ENCODE peak calls at places on chromosomes 16 and 17, in eight cellular contexts. D is heart right ventricle; S is sigmoid colon; A is effector memory CD4-positive, alpha-beta T cell; N is colonic mucosa; F is A549; U is lower lobe of right lung; C is CD8-positive, alpha-beta memory T cell. T is an unnamed sample.

GRCh38 chr17:72985882-72986720 is 106.4 kb downstream of the SLC39A11 start:
- DNase-seq in D (peak), S (no peak), A (no peak), N (peak), F (peak), U (peak), C (peak), T (peak)

GRCh38 chr16:65667013-65667578 is 545.2 kb upstream of the CDH11 start:
- DNase-seq in D (no peak), S (no peak), A (no peak), N (no peak), F (no peak), U (no peak), C (no peak), T (peak)

GRCh38 chr17:64155751-64156544 is 26.0 kb upstream of the ERN1 start:
- DNase-seq in D (peak), S (peak), A (no peak), N (peak), F (no peak), U (no peak), C (no peak), T (no peak)

GRCh38 chr16:50680556-50680893 is 587 bp downstream of the SNX20 start:
- DNase-seq in D (no peak), S (no peak), A (no peak), N (no peak), F (no peak), U (no peak), C (no peak), T (no peak)

GRCh38 chr17:36665417-36665816 is 64.0 kb downstream of the MRM1 start:
- DNase-seq in D (no peak), S (no peak), A (no peak), N (peak), F (peak), U (no peak), C (no peak), T (no peak)

GRCh38 chr17:36720131-36720530 is 118.7 kb downstream of the MRM1 start:
- DNase-seq in D (no peak), S (no peak), A (no peak), N (no peak), F (no peak), U (no peak), C (no peak), T (no peak)

GRCh38 chr16:68072038-68072695 is 13.0 kb upstream of the NFATC3 start:
- DNase-seq in D (no peak), S (peak), A (no peak), N (peak), F (no peak), U (no peak), C (no peak), T (peak)

GRCh38 chr17:79160980-79161621 is 86.5 kb downstream of the ENGASE start:
- DNase-seq in D (no peak), S (no peak), A (no peak), N (no peak), F (no peak), U (no peak), C (no peak), T (no peak)

GRCh38 chr17:35769895-35770486 is 9.3 kb downstream of the C17orf50 start:
- DNase-seq in D (no peak), S (no peak), A (no peak), N (no peak), F (no peak), U (no peak), C (no peak), T (no peak)

GRCh38 chr16:23072084-23072599 is 77.1 kb downstream of the USP31 start:
- DNase-seq in D (peak), S (peak), A (no peak), N (peak), F (peak), U (peak), C (no peak), T (peak)

GRCh38 chr16:2783581-2784375 is 3.6 kb downstream of the PRSS33 start:
- DNase-seq in D (no peak), S (peak), A (no peak), N (no peak), F (no peak), U (peak), C (no peak), T (no peak)

GRCh38 chr16:72228014-72228413 is 56.1 kb upstream of the PMFBP1 start:
- DNase-seq in D (no peak), S (no peak), A (no peak), N (no peak), F (no peak), U (no peak), C (no peak), T (no peak)

GRCh38 chr17:69819316-69820087 is 255.5 kb upstream of the KCNJ16 start:
- DNase-seq in D (no peak), S (no peak), A (no peak), N (no peak), F (no peak), U (no peak), C (no peak), T (no peak)

GRCh38 chr17:74807925-74808324 is 31.8 kb upstream of the NAT9 start:
- DNase-seq in D (no peak), S (no peak), A (no peak), N (no peak), F (no peak), U (no peak), C (no peak), T (no peak)

GRCh38 chr17:68780561-68780960 is 174.6 kb downstream of the ABCA8 start:
- DNase-seq in D (no peak), S (no peak), A (no peak), N (no peak), F (no peak), U (no peak), C (no peak), T (no peak)

GRCh38 chr17:68782829-68783228 is 172.4 kb downstream of the ABCA8 start:
- DNase-seq in D (no peak), S (no peak), A (no peak), N (no peak), F (no peak), U (no peak), C (no peak), T (no peak)

GRCh38 chr17:68785565-68786486 is 169.4 kb downstream of the ABCA8 start:
- DNase-seq in D (no peak), S (no peak), A (no peak), N (no peak), F (no peak), U (no peak), C (no peak), T (no peak)

GRCh38 chr17:68783861-68784260 is 171.3 kb downstream of the ABCA8 start:
- DNase-seq in D (no peak), S (no peak), A (no peak), N (no peak), F (no peak), U (no peak), C (no peak), T (no peak)

DNA sequence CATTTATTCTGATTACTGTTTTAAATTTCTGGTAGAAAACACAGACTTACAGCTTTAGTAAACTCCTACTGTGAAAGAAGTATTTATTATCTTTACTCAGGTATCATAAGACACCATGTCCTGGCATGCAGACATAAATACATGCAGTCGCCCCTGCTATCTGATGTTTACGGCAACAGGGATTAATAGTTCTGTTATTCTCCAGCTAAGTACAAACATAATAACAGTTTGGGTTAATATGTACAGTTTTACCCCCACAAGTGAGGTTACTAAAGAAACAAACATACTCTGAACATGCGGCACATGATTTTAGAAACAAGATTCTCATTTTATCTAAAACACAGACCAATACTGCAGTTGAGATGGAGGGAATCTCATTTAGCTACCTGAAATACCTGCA is 170.8 kb downstream of the ABCA8 start:
- DNase-seq in D (no peak), S (no peak), A (no peak), N (no peak), F (no peak), U (no peak), C (no peak), T (no peak)
- H3K27ac ChIP-seq in D (no peak), S (no peak), A (no peak), N (no peak), F (no peak), U (no peak), C (no peak), T (no peak)

DNA sequence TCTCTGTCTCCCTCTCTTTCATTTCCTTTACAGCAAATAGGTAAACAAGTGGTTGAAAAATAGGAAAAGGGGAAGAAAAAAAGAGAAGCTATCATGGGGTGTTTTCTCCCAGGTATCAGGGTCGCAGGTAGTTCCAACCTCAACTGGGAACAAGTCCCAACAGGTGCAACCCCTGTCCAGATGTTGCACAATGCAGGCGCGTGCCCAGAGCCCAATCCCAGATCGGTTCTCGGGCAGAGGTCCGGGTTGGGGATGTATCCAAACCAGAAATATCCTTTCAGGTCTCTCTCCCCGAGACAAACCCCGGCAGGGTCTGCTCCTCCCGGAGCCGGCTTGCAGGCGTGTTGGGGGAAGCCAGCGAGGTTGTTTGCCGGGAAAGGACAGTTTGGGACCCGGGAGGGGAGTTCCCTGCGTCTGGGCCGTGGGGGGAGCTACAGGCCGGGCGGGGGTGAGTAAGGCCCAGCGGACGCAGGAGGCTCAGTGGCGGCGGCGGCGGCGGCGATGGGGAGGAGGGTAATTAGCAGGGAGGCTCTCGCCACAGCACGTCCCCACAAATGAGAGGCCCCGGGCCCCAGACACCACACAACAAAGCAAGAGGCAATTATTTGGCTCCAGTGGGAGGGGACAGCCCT is 21.2 kb upstream of the SP6 start:
- DNase-seq in D (no peak), S (no peak), A (no peak), N (no peak), F (no peak), U (no peak), C (no peak), T (no peak)
- H3K27ac ChIP-seq in D (no peak), S (no peak), A (no peak), N (no peak), F (no peak), U (no peak), C (no peak), T (no peak)

GRCh38 chr17:27669850-27670249 is 38.9 kb downstream of the LGALS9 start:
- DNase-seq in D (no peak), S (no peak), A (no peak), N (no peak), F (no peak), U (no peak), C (no peak), T (no peak)

GRCh38 chr17:27668488-27668823 is 37.5 kb downstream of the LGALS9 start:
- DNase-seq in D (no peak), S (no peak), A (no peak), N (no peak), F (no peak), U (no peak), C (no peak), T (no peak)

GRCh38 chr17:27670791-27671590 is 40.0 kb downstream of the LGALS9 start:
- DNase-seq in D (no peak), S (no peak), A (no peak), N (no peak), F (no peak), U (no peak), C (no peak), T (no peak)

GRCh38 chr17:27667656-27668487 is 36.9 kb downstream of the LGALS9 start:
- DNase-seq in D (no peak), S (no peak), A (no peak), N (no peak), F (no peak), U (no peak), C (no peak), T (no peak)

GRCh38 chr17:27669136-27669535 is 38.1 kb downstream of the LGALS9 start:
- DNase-seq in D (no peak), S (no peak), A (no peak), N (no peak), F (no peak), U (no peak), C (no peak), T (no peak)
- H3K27ac ChIP-seq in D (no peak), S (no peak), A (no peak), N (no peak), F (no peak), U (no peak), C (no peak), T (no peak)

DNA sequence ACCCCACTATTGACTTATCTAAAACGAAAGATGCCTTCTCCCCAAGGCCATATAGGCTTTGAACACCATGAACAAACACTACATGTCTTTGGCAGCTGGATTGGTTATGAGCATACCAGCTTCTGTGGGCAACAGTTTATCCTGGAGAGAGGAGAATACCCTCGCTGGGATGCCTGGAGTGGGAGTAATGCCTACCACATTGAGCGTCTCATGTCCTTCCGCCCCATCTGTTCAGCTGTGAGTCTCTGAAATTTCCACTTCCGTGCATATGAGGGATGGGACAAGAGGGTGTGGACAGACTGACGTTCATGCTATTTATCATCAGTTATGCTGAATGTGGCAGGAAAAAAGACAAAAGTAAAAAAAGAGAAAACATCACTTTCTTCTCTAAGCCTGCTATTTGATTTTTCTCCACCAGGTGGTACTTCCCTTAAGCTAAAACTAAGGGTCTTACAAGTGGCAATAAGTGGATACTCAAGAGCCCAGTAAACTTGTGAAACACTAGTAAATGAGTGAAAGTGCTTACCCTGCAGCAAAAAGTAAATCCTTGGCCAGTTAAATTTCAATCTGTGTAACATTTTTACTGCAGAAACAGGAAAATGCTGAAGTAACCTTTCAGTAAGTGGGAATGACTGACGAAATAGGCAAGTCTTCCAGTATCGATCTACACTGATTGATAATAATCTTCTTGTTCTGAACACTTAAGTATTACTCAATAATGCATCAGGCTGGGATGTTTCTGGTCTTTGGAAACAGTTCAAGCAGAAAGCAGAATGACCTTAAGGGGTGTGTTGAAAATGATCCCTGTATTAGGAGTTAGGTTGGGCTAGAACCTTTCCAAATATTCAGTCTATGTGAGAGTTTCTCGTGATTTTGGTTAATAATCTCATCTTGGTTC is 5.6 kb downstream of the CRYBA1 start:
- DNase-seq in D (no peak), S (no peak), A (no peak), N (no peak), F (peak), U (no peak), C (no peak), T (no peak)
- H3K27ac ChIP-seq in D (no peak), S (no peak), A (no peak), N (no peak), F (no peak), U (no peak), C (no peak), T (no peak)

DNA sequence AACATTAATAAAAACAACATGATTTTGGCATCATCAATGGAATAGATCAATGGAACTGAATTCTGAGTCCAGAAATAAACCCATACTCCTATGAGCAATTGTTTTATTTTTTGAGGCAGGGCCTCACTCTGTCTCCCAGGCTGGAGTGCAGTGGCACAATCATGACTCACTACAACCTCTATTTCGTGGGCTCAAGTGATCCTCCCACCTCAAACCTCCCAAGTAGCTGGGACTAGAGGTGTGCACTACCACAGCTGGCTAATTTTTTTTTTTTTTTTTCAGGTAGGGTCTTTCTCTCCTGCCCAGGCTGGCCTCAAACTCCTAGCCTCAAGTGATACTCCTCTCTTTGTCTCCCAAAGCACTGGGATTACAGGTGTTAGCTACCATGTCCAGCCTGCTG is 7.1 kb upstream of the PRDM7 start:
- DNase-seq in D (no peak), S (no peak), A (no peak), N (no peak), F (no peak), U (no peak), C (no peak), T (no peak)
- H3K27ac ChIP-seq in D (no peak), S (no peak), A (no peak), N (no peak), F (no peak), U (no peak), C (no peak), T (no peak)

T was measured in brain microvascular endothelial cell.